ENCODE peak calls at places on chromosomes 11 and 22, in four cellular contexts. S is GM23338, X is mesenchymal stem cell, U is AG04450. A is an unnamed sample.
A peak's percentile ranks its signal among the peaks of the same experiment; 100 is the strongest.

GRCh38 chr11:626475-627272 is at the start of gene SCT:
- DNase-seq in U (no peak), S (no peak), X (no peak), A (no peak)

GRCh38 chr11:45902452-45903380 is 4.4 kb downstream of the FREY1 start:
- DNase-seq in U (no peak), X (no peak), S (no peak), A (no peak)

GRCh38 chr11:64758330-64759079 is 1.3 kb downstream of the PYGM start:
- DNase-seq in S (no peak), X (no peak), U (no peak), A (no peak)

GRCh38 chr11:93986716-93987115 is 34.4 kb upstream of the HEPHL1 start:
- DNase-seq in U (no peak), X (no peak), S (no peak), A (no peak)

GRCh38 chr11:3632070-3632660 is 9.6 kb downstream of the ART5 start:
- DNase-seq in U (no peak), X (no peak), S (no peak), A (no peak)

GRCh38 chr11:68979931-68980775 is 633 bp downstream of the MRGPRD start:
- DNase-seq in S (no peak), U (no peak), X (no peak), A (no peak)

GRCh38 chr22:45179276-45180049 is 15.7 kb downstream of the NUP50 start:
- DNase-seq in S (no peak), X (no peak), U (no peak), A (no peak)

GRCh38 chr11:3189886-3190583 is 24.9 kb upstream of the OSBPL5 start:
- DNase-seq in U (no peak), S (no peak), X (no peak), A (no peak)

GRCh38 chr11:57777969-57778317 is 16.3 kb downstream of the CTNND1 start:
- DNase-seq in X (no peak), U (no peak), S (peak; percentile 55), A (no peak)
- H3K4me3 ChIP-seq in X (peak overlapping the region; percentile 17), U (peak overlapping the region; percentile 10), S (peak overlapping the region; percentile 24), A (no peak overlapping the region)

DNA sequence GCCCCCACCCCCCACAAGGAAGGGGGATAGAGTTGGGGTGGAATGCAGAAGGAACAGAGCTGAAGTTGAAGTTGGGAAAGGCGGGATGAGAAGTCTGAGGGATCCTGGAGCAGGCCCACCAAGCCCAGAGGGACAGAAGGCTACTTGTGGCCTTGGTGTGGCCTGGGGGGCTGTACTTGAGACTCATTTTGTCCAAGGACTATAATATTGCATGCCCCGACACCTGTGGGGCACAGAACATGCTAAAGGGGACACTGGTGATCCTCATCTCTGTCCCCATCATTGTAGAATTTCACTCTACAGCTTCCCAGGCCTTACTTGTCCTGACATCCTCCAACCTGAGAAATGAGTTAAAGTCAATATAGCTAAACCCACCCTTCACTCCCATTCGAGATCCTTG is 1.3 kb downstream of the ESAM start:
- DNase-seq in S (no peak), X (no peak), U (no peak), A (no peak)
- H3K4me3 ChIP-seq in S (peak overlapping the region; percentile 74), X (no peak overlapping the region), U (no peak overlapping the region), A (no peak overlapping the region)

GRCh38 chr22:42500164-42500835 is 19.3 kb downstream of the RRP7A start:
- DNase-seq in X (peak; percentile 61), S (peak; percentile 94), U (no peak), A (peak; percentile 63)

GRCh38 chr22:42500836-42501179 is 18.8 kb downstream of the RRP7A start:
- DNase-seq in U (no peak), S (no peak), X (no peak), A (no peak)
- H3K4me3 ChIP-seq in U (peak overlapping the region; percentile 48), S (peak overlapping the region; percentile 62), X (peak overlapping the region; percentile 61), A (peak overlapping the region; percentile 21)

DNA sequence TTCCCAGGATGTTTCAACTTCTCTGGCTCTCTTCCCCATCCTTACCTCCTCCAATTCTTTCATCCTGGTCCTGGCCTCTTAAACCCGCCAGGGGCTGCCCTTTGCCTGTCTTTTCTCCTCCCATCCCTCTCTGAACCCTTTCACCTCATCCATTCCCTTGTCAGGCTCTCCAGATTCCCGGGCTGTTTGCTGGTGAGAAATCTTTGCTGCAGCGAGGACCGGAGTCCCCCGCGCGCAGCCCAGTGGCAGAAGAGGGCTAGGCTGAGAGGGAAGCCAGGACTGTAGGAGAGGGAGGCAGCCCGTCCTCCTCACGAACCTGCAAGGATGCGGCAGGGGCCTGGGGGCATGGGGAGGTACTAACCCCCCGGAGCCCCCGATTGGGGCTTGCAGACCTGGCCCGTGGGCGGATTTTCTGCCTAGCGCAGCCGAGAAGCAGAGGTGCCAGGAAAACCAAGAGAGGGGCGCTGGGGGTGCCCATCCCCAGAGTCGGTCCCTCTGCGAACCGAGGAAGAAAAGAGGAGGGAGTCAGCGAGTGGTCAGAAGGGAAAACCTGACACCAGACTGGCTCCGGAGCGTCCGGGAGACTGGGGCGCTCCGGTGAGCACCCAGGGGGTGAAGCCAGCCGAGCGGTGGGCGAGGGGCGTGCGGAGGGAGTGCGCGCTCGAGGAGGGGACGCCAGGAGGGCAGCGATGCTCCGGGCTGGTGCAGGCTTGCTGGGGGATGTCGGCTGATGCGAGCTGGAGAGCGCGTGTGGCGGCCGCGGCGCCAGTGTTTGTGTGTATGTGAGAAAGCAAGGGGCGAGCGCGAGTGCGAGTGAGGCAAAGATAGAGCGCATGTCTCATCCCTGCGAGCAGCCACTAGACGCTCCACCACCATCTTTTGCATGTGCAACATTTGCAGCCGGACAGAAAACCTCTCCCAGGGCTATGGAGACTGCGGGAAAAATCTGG is at the start of gene GRIA4:
- DNase-seq in U (peak; percentile 16), X (peak; percentile 88), S (peak; percentile 74), A (no peak)
- H3K4me3 ChIP-seq in U (peak within 1 kb of the TSS; percentile 69), X (peak within 1 kb of the TSS; percentile 76), S (peak within 1 kb of the TSS; percentile 73), A (no peak within 1 kb of the TSS)

GRCh38 chr11:74784234-74784633 is 35.6 kb downstream of the RNF169 start:
- DNase-seq in U (no peak), S (no peak), X (no peak), A (no peak)

GRCh38 chr11:74780277-74780870 is 31.7 kb downstream of the RNF169 start:
- DNase-seq in U (no peak), S (no peak), X (no peak), A (no peak)

GRCh38 chr11:74777877-74778276 is 29.2 kb downstream of the RNF169 start:
- DNase-seq in X (peak; percentile 14), S (no peak), U (no peak), A (no peak)

GRCh38 chr11:74778581-74778980 is 29.9 kb downstream of the RNF169 start:
- DNase-seq in U (no peak), X (no peak), S (no peak), A (no peak)

DNA sequence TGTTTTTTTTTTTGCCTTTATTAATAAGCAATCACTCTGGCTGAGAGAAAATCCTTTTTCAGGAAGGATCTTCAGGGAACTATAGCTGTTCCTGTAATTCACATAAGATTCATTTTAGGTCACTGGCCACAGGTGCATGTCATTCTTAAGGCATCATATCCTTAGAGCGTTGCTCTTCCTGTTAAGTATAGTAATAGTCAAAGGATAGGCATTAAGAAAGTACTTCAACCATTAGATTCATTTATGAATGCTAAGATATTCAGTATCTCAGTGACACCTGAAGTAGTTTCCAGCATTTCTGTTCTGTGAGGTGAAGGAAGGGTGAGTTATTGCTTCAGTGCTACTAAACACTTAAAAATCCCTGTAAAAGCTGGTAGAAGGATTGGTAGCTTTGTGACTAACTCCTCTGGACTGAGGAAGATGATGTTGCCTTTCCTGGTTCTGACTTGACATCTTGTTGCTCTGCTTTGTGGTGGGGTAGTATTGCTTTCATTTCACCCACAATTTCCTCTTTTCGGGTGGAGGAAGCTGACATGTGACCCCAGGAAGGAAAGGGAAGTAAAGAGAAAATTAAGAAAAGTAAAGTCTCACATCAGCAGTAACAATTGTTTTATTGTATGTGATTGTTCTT is 34.7 kb downstream of the RNF169 start:
- DNase-seq in S (no peak), X (peak; percentile 66), U (no peak), A (peak; percentile 25)
- H3K4me3 ChIP-seq in S (no peak overlapping the region), X (no peak overlapping the region), U (no peak overlapping the region), A (no peak overlapping the region)

A was measured in Jurkat, Clone E6-1.